ENCODE peak calls at places on chromosome 14, in ten cellular contexts. C is effector memory CD4-positive, alpha-beta T cell; Q is GM03348; T is breast epithelium; J is fibroblast of the conjunctiva; F is AG10803; I is KG1; Y is CD8-positive, alpha-beta T cell; L is COLO829; A is C1 segment of cervical spinal cord. G is an unnamed sample.

GRCh38 chr14:91388551-91388975 is 29.1 kb downstream of the CCDC88C start:
- DNase-seq in C (peak), Q (no peak), T (no peak), J (no peak), F (no peak), I (no peak), Y (peak), L (no peak), A (no peak), G (no peak)

GRCh38 chr14:61574514-61574807 is 120.9 kb upstream of the HIF1A start:
- DNase-seq in C (no peak), Q (no peak), T (no peak), J (no peak), F (no peak), I (no peak), Y (no peak), L (no peak), A (no peak), G (no peak)

GRCh38 chr14:50649691-50650090 is 18.4 kb downstream of the SAV1 start:
- DNase-seq in C (no peak), Q (no peak), T (no peak), J (no peak), F (no peak), I (no peak), Y (no peak), L (no peak), A (no peak), G (no peak)

GRCh38 chr14:75003250-75004027 is 718 bp downstream of the EIF2B2 start:
- DNase-seq in C (no peak), Q (no peak), T (no peak), J (no peak), F (no peak), I (no peak), Y (no peak), L (no peak), A (no peak), G (no peak)

GRCh38 chr14:33835677-33836076 is 115.2 kb downstream of the EGLN3 start:
- DNase-seq in C (no peak), Q (no peak), T (no peak), J (no peak), F (no peak), I (no peak), Y (no peak), L (no peak), A (no peak), G (no peak)

GRCh38 chr14:65461730-65462129 is 49.2 kb downstream of the FUT8 start:
- DNase-seq in C (no peak), Q (peak), T (no peak), J (no peak), F (peak), I (no peak), Y (no peak), L (no peak), A (no peak), G (no peak)

GRCh38 chr14:99757331-99758070 is 35.7 kb upstream of the EML1 start:
- DNase-seq in C (no peak), Q (peak), T (no peak), J (peak), F (peak), I (no peak), Y (no peak), L (peak), A (no peak), G (no peak)

GRCh38 chr14:30528119-30528518 is 30.8 kb upstream of the G2E3 start:
- DNase-seq in C (no peak), Q (no peak), T (no peak), J (no peak), F (no peak), I (no peak), Y (no peak), L (no peak), A (no peak), G (no peak)

GRCh38 chr14:60235440-60235839 is 13.6 kb upstream of the PPM1A start:
- DNase-seq in C (no peak), Q (no peak), T (no peak), J (no peak), F (no peak), I (no peak), Y (no peak), L (peak), A (no peak), G (no peak)

GRCh38 chr14:32820686-32821085 is 118.0 kb upstream of the NPAS3 start:
- DNase-seq in C (no peak), Q (no peak), T (no peak), J (no peak), F (no peak), I (no peak), Y (no peak), L (no peak), A (no peak), G (no peak)

GRCh38 chr14:101559624-101560533 is 1.4 kb upstream of the DIO3 start:
- DNase-seq in C (no peak), Q (peak), T (no peak), J (no peak), F (peak), I (peak), Y (no peak), L (no peak), A (no peak), G (peak)

GRCh38 chr14:87745507-87746118 is 247.4 kb downstream of the GALC start:
- DNase-seq in C (no peak), Q (peak), T (no peak), J (peak), F (peak), I (no peak), Y (no peak), L (peak), A (no peak), G (no peak)

G was measured in right cardiac atrium.